ENCODE peak calls at places on chromosomes 4 and X, in seven cellular contexts. O is hepatocyte, J is esophagus squamous epithelium, Q is A549, H is lung, I is choroid plexus epithelial cell, F is tibial nerve. Y is an unnamed sample.

GRCh38 chrX:8849945-8850344 is 48.8 kb upstream of the FAM9A start:
- DNase-seq in O (no peak), J (no peak), Q (peak; percentile 19), H (no peak), I (no peak), F (no peak), Y (no peak)

GRCh38 chrX:131277543-131278115 is 11.5 kb downstream of the IGSF1 start:
- DNase-seq in O (no peak), J (no peak), Q (no peak), H (no peak), I (no peak), F (no peak), Y (no peak)

GRCh38 chr4:26252349-26252748 is 68.5 kb upstream of the RBPJ start:
- DNase-seq in O (peak; percentile 55), J (no peak), Q (no peak), H (no peak), I (no peak), F (no peak), Y (no peak)

GRCh38 chr4:3863841-3864734 is 97.9 kb downstream of the ADRA2C start:
- DNase-seq in O (no peak), J (no peak), Q (no peak), H (no peak), I (no peak), F (no peak), Y (no peak)

GRCh38 chr4:152359208-152360044 is 176.5 kb downstream of the FBXW7 start:
- DNase-seq in O (no peak), J (no peak), Q (no peak), H (no peak), I (no peak), F (no peak), Y (peak; percentile 40)

GRCh38 chr4:98612318-98613250 is 45.8 kb downstream of the TSPAN5 start:
- DNase-seq in O (no peak), J (no peak), Q (no peak), H (no peak), I (no peak), F (no peak), Y (peak; percentile 41)

GRCh38 chrX:102154218-102154860 is 1.4 kb downstream of the BEX5 start:
- DNase-seq in O (no peak), J (no peak), Q (no peak), H (no peak), I (no peak), F (no peak), Y (no peak)

GRCh38 chr4:42398448-42399355 is 1.4 kb downstream of the SHISA3 start:
- DNase-seq in O (peak; percentile 13), J (no peak), Q (no peak), H (no peak), I (no peak), F (no peak), Y (no peak)

GRCh38 chr4:145528601-145529000 is 46.9 kb downstream of the SMAD1 start:
- DNase-seq in O (no peak), J (no peak), Q (peak; percentile 10), H (no peak), I (no peak), F (no peak), Y (no peak)

GRCh38 chr4:81260443-81261102 is 45.6 kb upstream of the PRKG2 start:
- DNase-seq in O (no peak), J (no peak), Q (no peak), H (no peak), I (peak; percentile 38), F (no peak), Y (no peak)

GRCh38 chr4:77127837-77128621 is 29.0 kb upstream of the CCNG2 start:
- DNase-seq in O (no peak), J (no peak), Q (no peak), H (no peak), I (no peak), F (no peak), Y (no peak)
- H3K4me3 ChIP-seq in O (no peak overlapping the region), J (no peak overlapping the region), Q (no peak overlapping the region), H (no peak overlapping the region), I (no peak overlapping the region), F (no peak overlapping the region), Y (no peak overlapping the region)

GRCh38 chrX:40414335-40414734 is 166.4 kb upstream of the ATP6AP2 start:
- DNase-seq in O (no peak), J (no peak), Q (no peak), H (no peak), I (no peak), F (no peak), Y (no peak)

GRCh38 chrX:40410859-40411258 is 169.9 kb upstream of the ATP6AP2 start:
- DNase-seq in O (no peak), J (no peak), Q (no peak), H (no peak), I (no peak), F (no peak), Y (no peak)

GRCh38 chrX:40406330-40406859 is 174.4 kb upstream of the ATP6AP2 start:
- DNase-seq in O (no peak), J (no peak), Q (no peak), H (no peak), I (no peak), F (no peak), Y (no peak)

GRCh38 chrX:40415675-40416074 is 165.1 kb upstream of the ATP6AP2 start:
- DNase-seq in O (no peak), J (no peak), Q (no peak), H (no peak), I (no peak), F (no peak), Y (no peak)

DNA sequence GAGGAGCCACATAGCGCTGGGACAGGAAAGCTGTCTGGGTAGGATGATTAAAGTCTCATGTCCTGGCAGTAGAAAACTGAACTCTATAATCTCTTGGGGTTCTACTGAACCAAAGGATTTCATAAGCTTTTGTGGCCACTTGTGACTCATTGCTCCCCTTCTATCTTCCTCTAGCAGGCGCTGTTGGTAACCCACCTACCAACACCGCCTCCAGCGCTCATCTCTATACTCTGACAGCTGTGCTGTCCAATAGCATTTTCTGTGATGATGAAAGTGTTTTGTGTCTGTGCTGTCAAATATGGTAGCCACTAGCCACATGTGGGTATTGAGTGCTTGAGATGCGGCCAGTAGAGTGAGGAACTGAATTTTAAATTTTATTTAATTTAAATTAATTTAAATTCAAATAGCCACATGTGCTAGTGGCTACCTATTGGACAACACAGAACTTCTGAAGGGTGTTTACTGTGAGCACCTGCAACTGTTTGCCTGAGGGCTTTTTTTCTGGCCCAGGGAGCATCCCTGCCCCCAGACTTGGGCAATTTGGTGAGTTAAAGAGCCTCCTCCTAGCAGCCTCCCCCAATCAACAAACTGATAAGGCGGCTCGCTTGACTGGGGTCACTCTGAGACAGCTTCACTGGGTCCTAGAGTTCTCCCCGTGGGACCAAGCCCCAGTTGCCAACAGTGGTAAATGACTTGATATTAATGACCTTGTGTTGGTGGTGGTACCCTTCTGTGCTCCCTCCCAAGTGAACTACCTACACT is 169.2 kb upstream of the ATP6AP2 start:
- DNase-seq in O (no peak), J (no peak), Q (peak; percentile 4), H (no peak), I (peak; percentile 8), F (no peak), Y (no peak)
- TF ChIP-seq CTCF in O (no peak), J (no peak), Q (no peak), H (no peak), I (peak; percentile 18), F (no peak), Y (peak; percentile 49)

DNA sequence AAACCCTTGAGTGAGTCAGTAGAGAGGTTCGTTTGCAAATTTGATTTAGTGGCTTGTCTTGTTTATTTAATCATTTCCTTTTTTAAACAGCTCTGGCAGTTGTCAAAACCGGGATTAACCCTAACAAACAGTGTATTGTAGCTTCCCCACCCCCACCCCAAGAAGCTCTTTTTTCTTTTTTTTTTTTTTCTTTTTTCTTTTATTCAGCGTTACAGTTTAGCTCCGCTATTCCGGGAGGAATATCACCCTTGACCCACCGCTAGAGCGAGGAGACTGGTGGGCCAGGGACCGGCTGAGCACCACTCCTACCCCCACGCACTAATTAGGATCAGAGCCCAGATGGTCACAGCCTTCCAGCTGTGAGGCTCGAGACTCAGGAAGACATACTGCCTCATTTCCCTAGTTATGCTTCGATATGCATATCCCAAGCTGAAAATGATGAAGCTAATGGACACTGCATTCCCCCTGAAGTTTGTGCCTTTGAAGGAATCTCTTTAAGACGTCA is 2.0 kb downstream of the PARM1 start:
- DNase-seq in O (no peak), J (no peak), Q (no peak), H (no peak), I (no peak), F (no peak), Y (no peak)
- H3K4me3 ChIP-seq in O (peak overlapping the region; percentile 72), J (peak overlapping the region; percentile 47), Q (no peak overlapping the region), H (no peak overlapping the region), I (no peak overlapping the region), F (peak overlapping the region; percentile 34), Y (peak overlapping the region; percentile 87)

DNA sequence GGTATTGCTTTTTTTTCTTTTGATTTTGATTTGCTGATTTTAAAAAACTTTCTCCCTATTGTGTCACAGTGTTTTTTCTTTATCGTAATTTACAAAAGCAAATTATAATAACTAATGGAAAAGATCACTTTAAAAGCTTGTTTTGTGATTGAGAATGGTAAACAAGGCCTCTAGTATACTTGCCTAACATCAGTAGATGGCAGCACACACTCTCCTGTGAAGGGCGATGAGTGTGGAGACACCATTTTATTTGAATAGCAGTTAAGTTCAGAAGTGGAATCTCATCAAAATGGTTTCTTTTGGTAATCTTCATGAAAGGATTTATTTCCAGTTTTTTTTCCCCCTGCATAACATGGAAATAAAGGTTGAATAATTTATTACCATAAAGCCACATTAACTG is 72.3 kb downstream of the PAK3 start:
- DNase-seq in O (peak; percentile 33), J (no peak), Q (peak; percentile 25), H (no peak), I (peak; percentile 3), F (no peak), Y (no peak)
- TF ChIP-seq CTCF in O (peak; percentile 55), J (no peak), Q (peak; percentile 8), H (no peak), I (peak; percentile 12), F (peak; percentile 10), Y (peak; percentile 21)

DNA sequence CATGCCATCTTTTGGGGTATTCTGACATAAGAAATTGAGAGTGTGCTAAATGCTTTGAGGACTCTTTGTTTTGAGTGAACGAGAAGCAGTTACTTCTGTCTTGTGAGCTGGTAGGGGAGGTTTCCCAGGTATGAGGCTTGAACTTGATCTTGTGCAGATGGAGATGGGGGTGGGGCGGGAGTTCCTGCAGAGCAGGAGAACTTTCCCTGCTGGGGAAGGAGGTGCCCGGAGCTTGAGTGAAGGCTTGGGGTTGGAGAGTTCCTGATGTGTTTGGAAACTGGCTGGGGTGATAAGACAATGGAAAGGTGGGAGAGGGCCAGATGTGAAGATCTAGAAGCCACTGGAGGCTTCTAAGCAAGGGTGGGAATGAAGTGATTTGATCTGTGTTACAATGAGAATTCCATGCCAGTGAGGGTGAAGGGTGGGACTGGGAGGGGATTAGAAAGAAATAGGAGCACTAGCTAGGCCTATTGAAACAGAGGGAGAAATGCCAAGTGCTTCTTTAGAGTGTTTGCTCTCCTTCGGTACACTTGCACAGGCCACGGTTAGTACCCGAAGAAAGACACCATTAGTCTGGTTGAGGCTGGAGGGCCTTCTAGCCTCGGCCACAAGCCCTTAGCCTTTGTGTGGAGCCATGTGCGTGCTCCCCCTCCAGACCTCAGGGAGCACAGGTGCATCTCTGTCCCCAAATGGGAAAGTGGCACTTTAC is 103.5 kb upstream of the STOX2 start:
- DNase-seq in O (no peak), J (no peak), Q (no peak), H (peak; percentile 66), I (no peak), F (no peak), Y (no peak)
- H3K4me3 ChIP-seq in O (no peak overlapping the region), J (no peak overlapping the region), Q (no peak overlapping the region), H (no peak overlapping the region), I (no peak overlapping the region), F (no peak overlapping the region), Y (no peak overlapping the region)

DNA sequence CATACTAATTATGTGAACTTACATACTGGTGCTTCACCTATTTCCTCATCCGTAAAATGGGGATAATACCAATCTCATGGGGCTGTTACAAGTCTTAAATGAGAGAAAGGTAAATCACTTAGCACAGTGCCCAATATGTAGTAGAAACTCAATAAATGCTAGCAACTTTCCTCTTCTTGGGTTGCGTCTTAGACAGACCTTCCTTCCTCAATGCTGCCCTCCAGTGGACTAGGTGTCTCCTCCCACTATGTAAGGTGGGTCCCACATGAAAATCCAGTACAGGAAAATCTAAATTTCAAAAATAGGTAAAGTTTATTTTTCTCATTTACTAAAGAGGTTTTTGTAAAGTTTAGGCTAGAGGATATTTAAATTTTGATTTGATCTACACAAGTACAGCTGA is 20.6 kb downstream of the ZDHHC9 start:
- DNase-seq in O (peak; percentile 56), J (no peak), Q (peak; percentile 58), H (no peak), I (peak; percentile 66), F (no peak), Y (no peak)
- TF ChIP-seq CTCF in O (peak; percentile 44), J (peak; percentile 44), Q (peak; percentile 58), H (peak; percentile 21), I (peak; percentile 67), F (no peak), Y (peak; percentile 79)